ENCODE peak calls at places on chromosomes 5 and 9, in five cellular contexts. V, S, J, B and L are unnamed samples.

GRCh38 chr5:59721741-59722140 is 171.8 kb downstream of the PDE4D start:
- DNase-seq in B (no peak), J (no peak), V (no peak), S (no peak), L (no peak)

GRCh38 chr5:73974871-73975351 is 348.9 kb downstream of the ARHGEF28 start:
- DNase-seq in S (no peak), V (no peak), B (no peak), J (no peak), L (no peak)

GRCh38 chr5:106956901-106957300 is 713.8 kb downstream of the EFNA5 start:
- DNase-seq in S (no peak), V (no peak), J (no peak), B (no peak), L (no peak)

GRCh38 chr5:155767480-155767879 is 559.5 kb upstream of the SGCD start:
- DNase-seq in J (no peak), B (no peak), S (no peak), V (no peak), L (no peak)

GRCh38 chr9:91421022-91421765 is 2.4 kb downstream of the NFIL3 start:
- DNase-seq in S (no peak), V (no peak), J (peak), B (peak), L (peak)

GRCh38 chr9:18297532-18297872 is 176.5 kb upstream of the ADAMTSL1 start:
- DNase-seq in V (no peak), S (no peak), J (no peak), B (no peak), L (peak)

GRCh38 chr9:88987646-88988045 is 3.6 kb upstream of the S1PR3 start:
- DNase-seq in V (no peak), J (no peak), B (no peak), S (no peak), L (no peak)

GRCh38 chr9:111253742-111254437 is 76.1 kb downstream of the OR2K2 start:
- DNase-seq in S (no peak), V (no peak), J (no peak), B (no peak), L (no peak)

GRCh38 chr9:3848445-3849114 is 322.8 kb upstream of the RFX3 start:
- DNase-seq in J (no peak), V (no peak), S (no peak), B (no peak), L (peak)

GRCh38 chr5:133483406-133484090 is 128.8 kb downstream of the FSTL4 start:
- DNase-seq in B (no peak), S (no peak), V (no peak), J (no peak), L (no peak)

GRCh38 chr9:125472926-125473701 is 211.5 kb downstream of the GAPVD1 start:
- DNase-seq in B (no peak), S (peak), V (no peak), J (no peak), L (peak)

GRCh38 chr5:100889896-100890295 is 13.2 kb downstream of the ST8SIA4 start:
- DNase-seq in S (no peak), J (no peak), B (no peak), V (no peak), L (no peak)

GRCh38 chr9:89277454-89277853 is 33.5 kb upstream of the CKS2 start:
- DNase-seq in B (no peak), V (no peak), S (no peak), J (no peak), L (no peak)

GRCh38 chr5:56818409-56819026 is 3.2 kb downstream of the MAP3K1 start:
- DNase-seq in S (no peak), B (no peak), J (no peak), V (no peak), L (peak)

GRCh38 chr5:112004867-112005532 is 248.0 kb upstream of the NREP start:
- DNase-seq in J (no peak), V (no peak), S (peak), B (no peak), L (no peak)

GRCh38 chr9:126822873-126823272 is 18.0 kb downstream of the ZBTB43 start:
- DNase-seq in B (no peak), S (no peak), V (no peak), J (no peak), L (no peak)

GRCh38 chr5:124057815-124058231 is 545.8 kb downstream of the CSNK1G3 start:
- DNase-seq in J (no peak), S (no peak), B (no peak), V (no peak), L (no peak)

GRCh38 chr5:112491257-112491656 is 72.2 kb upstream of the EPB41L4A start:
- DNase-seq in B (no peak), S (no peak), J (no peak), V (no peak), L (peak)

GRCh38 chr5:157862183-157862851 is 3.4 kb upstream of the CLINT1 start:
- DNase-seq in V (no peak), S (no peak), J (no peak), B (no peak), L (no peak)

GRCh38 chr5:88836195-88836838 is 46.7 kb downstream of the MEF2C start:
- DNase-seq in V (no peak), B (no peak), J (no peak), S (no peak), L (no peak)

GRCh38 chr9:123483191-123483803 is 127.3 kb downstream of the CRB2 start:
- DNase-seq in B (no peak), S (no peak), V (no peak), J (no peak), L (no peak)

GRCh38 chr9:77952641-77953341 is 78.8 kb downstream of the GNAQ start:
- DNase-seq in S (no peak), V (no peak), J (no peak), B (no peak), L (no peak)

GRCh38 chr5:99607124-99607523 is 678.3 kb upstream of the CHD1 start:
- DNase-seq in B (no peak), V (no peak), S (no peak), J (no peak), L (no peak)

GRCh38 chr9:74711371-74711770 is 176.3 kb downstream of the TRPM6 start:
- DNase-seq in V (no peak), S (no peak), J (no peak), B (no peak), L (no peak)

GRCh38 chr9:114614373-114614772 is 3.3 kb downstream of the TMEM268 start:
- DNase-seq in J (no peak), B (no peak), V (no peak), S (no peak), L (peak)

GRCh38 chr9:136013116-136013515 is 51.9 kb upstream of the UBAC1 start:
- DNase-seq in J (no peak), S (no peak), B (no peak), V (no peak), L (no peak)

GRCh38 chr9:127869310-127870152 is 7.9 kb downstream of the AK1 start:
- DNase-seq in S (peak), B (peak), J (peak), V (no peak), L (peak)

GRCh38 chr5:98248949-98249348 is 524.5 kb upstream of the RGMB start:
- DNase-seq in V (peak), J (no peak), B (no peak), S (peak), L (no peak)

GRCh38 chr9:127778280-127779135 is at the start of gene SH2D3C:
- DNase-seq in S (no peak), B (no peak), J (peak), V (no peak), L (no peak)

GRCh38 chr9:115118471-115119156 is 657 bp upstream of the TNC start:
- DNase-seq in V (peak), J (no peak), B (peak), S (peak), L (peak)

GRCh38 chr5:133222040-133222439 is 170.2 kb downstream of the HSPA4 start:
- DNase-seq in J (no peak), V (no peak), B (no peak), S (no peak), L (no peak)

GRCh38 chr9:131951155-131951554 is 128.5 kb downstream of the MED27 start:
- DNase-seq in J (no peak), B (no peak), S (no peak), V (no peak), L (no peak)

GRCh38 chr5:107782770-107783169 is 112.0 kb upstream of the EFNA5 start:
- DNase-seq in J (no peak), B (no peak), V (no peak), S (no peak), L (no peak)

GRCh38 chr9:69272212-69272611 is 52.8 kb upstream of the ENTREP1 start:
- DNase-seq in J (no peak), B (no peak), S (no peak), V (no peak), L (no peak)

GRCh38 chr9:94649100-94649855 is 10.0 kb upstream of the FBP1 start:
- DNase-seq in V (peak), J (no peak), S (peak), B (no peak), L (no peak)

GRCh38 chr5:36642089-36642488 is 35.7 kb downstream of the SLC1A3 start:
- DNase-seq in S (no peak), J (no peak), V (no peak), B (no peak), L (no peak)